ENCODE peak calls at places on chromosomes 13 and 19, in six cellular contexts. T is neural progenitor cell, I is neuronal stem cell, L is IMR-90, O is HCT116, C is fibroblast of lung. X is an unnamed sample.

GRCh38 chr19:56987184-56987583 is 132.6 kb upstream of the USP29 start:
- DNase-seq in T (no peak), I (no peak), L (no peak), O (no peak), C (no peak), X (no peak)

GRCh38 chr13:29754486-29754806 is 96.0 kb downstream of the UBL3 start:
- DNase-seq in T (no peak), I (peak), L (peak), O (peak), C (peak), X (peak)

GRCh38 chr13:96984061-96984508 is 10.2 kb downstream of the OXGR1 start:
- DNase-seq in T (peak), I (no peak), L (no peak), O (no peak), C (no peak), X (peak)

GRCh38 chr19:39174558-39175544 is 21.9 kb upstream of the NCCRP1 start:
- DNase-seq in T (no peak), I (no peak), L (no peak), O (no peak), C (no peak), X (no peak)

GRCh38 chr19:37218592-37218935 is 550 bp downstream of the ZNF383 start:
- DNase-seq in T (no peak), I (no peak), L (peak), O (no peak), C (peak), X (no peak)

GRCh38 chr13:114102521-114103288 is 29.7 kb downstream of the RASA3 start:
- DNase-seq in T (no peak), I (no peak), L (no peak), O (no peak), C (no peak), X (no peak)

GRCh38 chr19:46979103-46979769 is 40.4 kb upstream of the NPAS1 start:
- DNase-seq in T (no peak), I (no peak), L (no peak), O (no peak), C (no peak), X (no peak)

GRCh38 chr13:97141564-97142005 is 80.5 kb upstream of the MBNL2 start:
- DNase-seq in T (peak), I (peak), L (peak), O (peak), C (peak), X (peak)

GRCh38 chr19:4066176-4066606 is 508 bp downstream of the ZBTB7A start:
- DNase-seq in T (no peak), I (no peak), L (no peak), O (no peak), C (no peak), X (no peak)

GRCh38 chr19:52722062-52723005 is 12.5 kb downstream of the ZNF611 start:
- DNase-seq in T (no peak), I (no peak), L (peak), O (no peak), C (peak), X (no peak)

DNA sequence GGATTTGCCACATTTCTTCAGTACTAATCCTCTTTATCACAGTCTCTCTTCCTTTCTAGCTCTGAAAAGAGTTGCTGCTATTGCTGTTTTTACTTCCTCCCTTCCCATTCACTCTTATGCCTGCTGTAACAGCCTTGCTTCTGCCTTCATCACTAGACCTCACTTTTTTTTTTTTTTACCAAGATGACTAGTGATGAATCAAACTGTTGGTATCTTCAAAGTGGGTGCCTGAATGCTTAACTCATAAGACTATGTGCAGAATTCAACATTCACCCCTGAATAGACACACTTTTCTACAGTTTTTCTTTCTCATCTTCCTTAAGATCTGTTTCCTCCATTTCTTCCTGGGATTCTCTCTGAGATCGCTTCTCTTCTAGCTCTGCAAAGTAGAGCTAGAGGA is 217.2 kb upstream of the HTR2A start:
- DNase-seq in T (peak), I (no peak), L (peak), O (no peak), C (peak), X (no peak)
- H2AFZ ChIP-seq in T (peak), I (no peak), L (peak), O (no peak), C (peak), X (peak)

DNA sequence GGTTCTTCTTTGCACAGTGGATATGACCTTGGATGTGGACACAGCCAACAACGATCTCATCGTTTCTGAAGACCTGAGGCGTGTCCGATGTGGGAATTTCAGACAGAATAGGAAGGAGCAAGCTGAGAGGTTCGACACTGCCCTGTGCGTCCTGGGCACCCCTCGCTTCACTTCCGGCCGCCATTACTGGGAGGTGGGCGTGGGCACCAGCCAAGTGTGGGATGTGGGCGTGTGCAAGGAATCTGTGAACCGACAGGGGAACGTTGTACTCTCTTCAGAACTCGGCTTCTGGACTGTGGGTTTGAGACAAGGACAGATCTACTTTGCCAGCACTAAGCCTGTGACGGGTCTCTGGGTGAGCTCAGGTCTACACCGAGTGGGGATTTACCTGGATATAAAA is 9.4 kb downstream of the RFPL4AL1 start:
- DNase-seq in T (no peak), I (no peak), L (no peak), O (no peak), C (no peak), X (no peak)
- H2AFZ ChIP-seq in T (no peak), I (peak), L (no peak), O (no peak), C (no peak), X (no peak)

GRCh38 chr13:79648191-79648590 is 167.2 kb downstream of the NDFIP2 start:
- DNase-seq in T (no peak), I (no peak), L (no peak), O (no peak), C (no peak), X (no peak)

GRCh38 chr13:79646880-79647279 is 165.9 kb downstream of the NDFIP2 start:
- DNase-seq in T (no peak), I (no peak), L (no peak), O (no peak), C (no peak), X (no peak)

GRCh38 chr13:79642596-79642995 is 161.6 kb downstream of the NDFIP2 start:
- DNase-seq in T (no peak), I (no peak), L (no peak), O (no peak), C (no peak), X (peak)

GRCh38 chr13:79645569-79645968 is 164.6 kb downstream of the NDFIP2 start:
- DNase-seq in T (no peak), I (no peak), L (no peak), O (no peak), C (no peak), X (no peak)

GRCh38 chr13:79647518-79647917 is 166.6 kb downstream of the NDFIP2 start:
- DNase-seq in T (no peak), I (no peak), L (no peak), O (no peak), C (no peak), X (no peak)
- H2AFZ ChIP-seq in T (no peak), I (no peak), L (no peak), O (no peak), C (no peak), X (no peak)

GRCh38 chr13:21045101-21045500 is 16.3 kb downstream of the LATS2 start:
- DNase-seq in T (no peak), I (no peak), L (no peak), O (no peak), C (no peak), X (no peak)
- H2AFZ ChIP-seq in T (no peak), I (no peak), L (no peak), O (no peak), C (no peak), X (no peak)

DNA sequence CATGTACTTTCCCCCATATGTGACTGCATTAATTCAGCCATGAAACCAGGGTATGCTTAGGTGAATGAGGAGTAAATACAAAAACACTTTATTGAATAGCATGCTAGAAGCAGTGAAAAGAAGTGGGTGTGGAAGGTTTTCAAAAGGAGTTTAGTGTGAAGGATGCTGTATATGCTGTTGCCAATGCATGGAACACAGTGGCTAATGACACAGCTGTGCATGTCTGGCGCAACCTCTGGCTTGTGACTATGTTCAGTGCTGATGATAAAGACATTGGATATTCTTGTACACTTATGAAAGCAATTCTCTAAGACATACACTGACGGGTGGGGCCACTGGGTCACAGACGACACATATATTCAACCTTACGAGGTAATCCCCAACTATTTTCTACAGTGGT is 55.2 kb downstream of the SOX21 start:
- DNase-seq in T (no peak), I (no peak), L (peak), O (no peak), C (peak), X (no peak)
- H2AFZ ChIP-seq in T (no peak), I (no peak), L (no peak), O (no peak), C (no peak), X (no peak)

GRCh38 chr13:22427041-22427440 is 753.7 kb upstream of the SGCG start:
- DNase-seq in T (no peak), I (no peak), L (no peak), O (no peak), C (no peak), X (no peak)
- H2AFZ ChIP-seq in T (no peak), I (no peak), L (no peak), O (no peak), C (no peak), X (no peak)

GRCh38 chr19:48738557-48739399 is 1.6 kb downstream of the RASIP1 start:
- DNase-seq in T (peak), I (peak), L (peak), O (peak), C (peak), X (peak)

GRCh38 chr19:48739400-48739825 is 997 bp downstream of the RASIP1 start:
- DNase-seq in T (peak), I (no peak), L (no peak), O (no peak), C (no peak), X (no peak)

GRCh38 chr19:48741222-48741999 is 1.0 kb upstream of the RASIP1 start:
- DNase-seq in T (peak), I (no peak), L (no peak), O (no peak), C (no peak), X (peak)

GRCh38 chr19:48740705-48741030 is 258 bp upstream of the RASIP1 start:
- DNase-seq in T (no peak), I (no peak), L (no peak), O (no peak), C (no peak), X (no peak)

GRCh38 chr19:48739835-48740704 is at the start of gene RASIP1:
- DNase-seq in T (peak), I (no peak), L (no peak), O (no peak), C (no peak), X (no peak)
- H2AFZ ChIP-seq in T (peak), I (peak), L (peak), O (no peak), C (no peak), X (peak)

GRCh38 chr13:64540468-64540867 is 2689.7 kb downstream of the PCDH9 start:
- DNase-seq in T (no peak), I (no peak), L (peak), O (no peak), C (no peak), X (no peak)
- H2AFZ ChIP-seq in T (no peak), I (no peak), L (no peak), O (no peak), C (no peak), X (no peak)

GRCh38 chr13:91031508-91031907 is 316.0 kb upstream of the MIR17HG start:
- DNase-seq in T (no peak), I (no peak), L (no peak), O (no peak), C (no peak), X (peak)
- H2AFZ ChIP-seq in T (no peak), I (no peak), L (no peak), O (no peak), C (no peak), X (no peak)

X was measured in GM23338.